ENCODE peak calls at places on chromosomes 11 and 22, in ten cellular contexts. D is IMR-90; Z is effector memory CD4-positive, alpha-beta T cell; X is hepatocyte; I is heart left ventricle; J is HL-60; U is heart right ventricle; R is mesendoderm; C is tibial nerve; O is AG04450. L is an unnamed sample.

GRCh38 chr11:74084796-74085541 is 76.1 kb upstream of the UCP3 start:
- DNase-seq in D (peak; percentile 52), Z (no peak), X (no peak), I (no peak), J (no peak), U (no peak), R (no peak), C (no peak), O (no peak), L (no peak)

GRCh38 chr11:1824221-1825038 is 10.4 kb upstream of the SYT8 start:
- DNase-seq in D (no peak), Z (no peak), X (no peak), I (no peak), J (no peak), U (no peak), R (no peak), C (no peak), O (no peak), L (no peak)

GRCh38 chr11:45079075-45079444 is 67.4 kb upstream of the PRDM11 start:
- DNase-seq in D (no peak), Z (no peak), X (no peak), I (no peak), J (peak; percentile 60), U (no peak), R (no peak), C (no peak), O (no peak), L (no peak)

GRCh38 chr11:32581556-32581955 is 2.1 kb upstream of the EIF3M start:
- DNase-seq in D (no peak), Z (no peak), X (no peak), I (no peak), J (no peak), U (no peak), R (no peak), C (no peak), O (no peak), L (no peak)

GRCh38 chr11:19966435-19966834 is 193.8 kb downstream of the DBX1 start:
- DNase-seq in D (no peak), Z (no peak), X (no peak), I (no peak), J (no peak), U (no peak), R (no peak), C (no peak), O (no peak), L (no peak)

GRCh38 chr11:121696177-121696863 is 243.6 kb upstream of the SORL1-AS1 start:
- DNase-seq in D (no peak), Z (no peak), X (no peak), I (peak; percentile 39), J (no peak), U (peak; percentile 11), R (peak; percentile 54), C (no peak), O (no peak), L (no peak)

GRCh38 chr11:44785856-44786606 is 59.3 kb downstream of the TSPAN18 start:
- DNase-seq in D (no peak), Z (no peak), X (no peak), I (no peak), J (no peak), U (no peak), R (peak; percentile 64), C (no peak), O (no peak), L (no peak)

GRCh38 chr11:68845351-68846002 is 3.8 kb upstream of the CPT1A start:
- DNase-seq in D (no peak), Z (no peak), X (peak; percentile 52), I (no peak), J (no peak), U (no peak), R (no peak), C (no peak), O (no peak), L (no peak)

GRCh38 chr11:65781152-65781961 is 581 bp upstream of the AP5B1 start:
- DNase-seq in D (no peak), Z (no peak), X (peak; percentile 59), I (no peak), J (no peak), U (no peak), R (peak; percentile 67), C (no peak), O (no peak), L (peak; percentile 81)

GRCh38 chr11:11979487-11980117 is 28.8 kb downstream of the DKK3 start:
- DNase-seq in D (peak; percentile 81), Z (no peak), X (peak; percentile 76), I (peak; percentile 56), J (no peak), U (no peak), R (peak; percentile 91), C (no peak), O (no peak), L (no peak)

GRCh38 chr11:11708256-11708655 is 86.5 kb upstream of the GALNT18 start:
- DNase-seq in D (no peak), Z (no peak), X (no peak), I (no peak), J (no peak), U (no peak), R (no peak), C (no peak), O (no peak), L (no peak)

GRCh38 chr22:41383085-41383484 is 1.3 kb downstream of the TEF start:
- DNase-seq in D (no peak), Z (no peak), X (no peak), I (no peak), J (no peak), U (no peak), R (no peak), C (no peak), O (no peak), L (no peak)
- H3K4me3 ChIP-seq in D (peak overlapping the region; percentile 64), Z (no peak overlapping the region), X (no peak overlapping the region), I (peak overlapping the region; percentile 87), J (no peak overlapping the region), U (peak overlapping the region; percentile 92), R (no peak overlapping the region), C (peak overlapping the region; percentile 95), O (peak overlapping the region; percentile 74), L (no peak overlapping the region)

GRCh38 chr11:102448869-102449224 is 3.7 kb downstream of the TMEM123 start:
- DNase-seq in D (no peak), Z (no peak), X (no peak), I (no peak), J (peak; percentile 77), U (no peak), R (no peak), C (no peak), O (no peak), L (no peak)

GRCh38 chr11:102449651-102450570 is 2.7 kb downstream of the TMEM123 start:
- DNase-seq in D (no peak), Z (no peak), X (no peak), I (no peak), J (no peak), U (no peak), R (no peak), C (no peak), O (no peak), L (no peak)

GRCh38 chr11:102447193-102447592 is 5.4 kb downstream of the TMEM123 start:
- DNase-seq in D (no peak), Z (no peak), X (no peak), I (no peak), J (peak; percentile 30), U (no peak), R (no peak), C (no peak), O (no peak), L (no peak)

GRCh38 chr11:102446606-102447005 is 6.0 kb downstream of the TMEM123 start:
- DNase-seq in D (peak; percentile 79), Z (no peak), X (no peak), I (no peak), J (no peak), U (no peak), R (peak; percentile 76), C (no peak), O (no peak), L (no peak)

DNA sequence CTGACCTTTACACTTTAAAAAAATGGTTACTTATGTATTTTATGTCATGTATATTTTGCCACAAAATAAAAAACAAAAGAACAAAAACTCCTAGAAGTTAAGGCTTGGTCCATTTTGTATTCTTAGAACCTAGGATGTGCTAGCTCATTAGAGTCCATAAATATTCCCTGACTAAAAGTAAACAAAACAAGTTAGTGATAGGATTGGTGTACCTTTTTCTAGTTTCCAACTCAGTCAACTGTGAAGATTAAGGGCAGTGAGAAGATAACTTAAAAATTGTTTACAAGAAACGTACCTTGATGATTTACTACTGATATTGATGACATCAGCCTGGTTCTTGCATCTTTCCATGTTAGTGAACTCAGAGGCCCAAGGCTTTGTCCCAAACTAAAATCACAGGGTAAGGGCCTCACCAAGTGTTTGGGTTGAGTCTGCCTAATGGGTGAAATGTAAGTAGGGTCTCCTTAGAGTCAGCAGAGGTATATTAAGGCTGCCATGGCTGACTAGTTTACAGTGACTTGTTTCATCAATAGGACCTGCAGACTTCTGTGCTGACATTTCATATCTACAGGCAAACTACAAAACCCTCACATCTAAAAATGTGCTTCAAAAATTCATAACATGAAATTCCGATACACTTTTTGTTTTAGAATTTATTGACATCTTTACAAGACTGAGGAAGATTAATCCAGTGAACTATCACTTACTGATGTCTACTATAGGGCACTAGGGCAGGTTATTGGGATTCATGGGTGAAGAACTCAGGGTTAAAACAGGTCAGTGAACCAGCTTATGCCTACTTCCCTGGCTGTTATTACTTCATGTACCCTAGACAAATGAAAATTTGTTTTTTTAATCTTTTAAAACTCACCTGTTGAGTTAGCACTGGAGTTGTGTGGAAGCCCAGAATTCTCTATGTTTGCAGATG is 4.4 kb downstream of the TMEM123 start:
- DNase-seq in D (no peak), Z (no peak), X (no peak), I (no peak), J (no peak), U (no peak), R (no peak), C (no peak), O (no peak), L (no peak)
- H3K27ac ChIP-seq in D (no peak overlapping the region), Z (peak overlapping the region; percentile 44), X (peak overlapping the region; percentile 30), I (no peak overlapping the region), J (peak overlapping the region; percentile 52), U (no peak overlapping the region), R (no peak overlapping the region), C (peak overlapping the region; percentile 5), O (no peak overlapping the region), L (no peak overlapping the region)

DNA sequence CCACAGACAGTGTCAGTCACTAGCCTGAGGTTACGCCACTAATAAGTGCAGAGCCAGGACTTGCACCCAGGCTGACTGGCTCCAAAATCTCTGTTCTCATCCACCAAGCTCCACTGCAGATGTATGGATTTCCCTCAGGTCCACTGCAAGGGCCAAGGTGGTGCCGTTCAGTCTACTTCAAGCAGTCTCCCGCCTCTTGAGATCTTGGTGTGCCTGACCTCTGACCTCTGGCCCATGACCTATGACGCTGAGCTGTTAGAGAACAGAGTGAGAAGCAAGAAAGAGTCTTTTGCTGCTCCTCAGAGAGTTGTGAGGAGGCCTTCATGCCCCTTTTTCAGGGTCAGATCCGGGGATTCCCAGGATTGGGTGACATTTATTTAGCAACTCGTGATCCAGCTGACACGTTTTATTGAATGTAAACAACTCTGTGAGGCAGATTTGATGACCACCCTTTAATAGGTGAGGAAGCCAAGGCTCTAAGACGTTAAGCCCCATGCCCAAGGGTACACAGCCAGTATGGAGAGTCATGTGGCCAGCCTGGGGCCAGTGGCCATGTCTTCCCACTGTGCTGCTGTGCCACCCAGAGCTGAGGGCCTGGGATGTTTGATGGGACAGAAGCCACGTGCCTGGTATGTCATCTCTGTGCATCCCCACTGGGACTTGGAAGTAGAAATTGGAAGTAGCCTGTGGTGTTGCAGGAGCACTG is 25.2 kb downstream of the DCPS start:
- DNase-seq in D (no peak), Z (no peak), X (no peak), I (no peak), J (no peak), U (no peak), R (no peak), C (no peak), O (no peak), L (no peak)
- H3K27me3 ChIP-seq in D (no peaks in the 10 kb centered on the region), Z (no peaks in the 10 kb centered on the region), X (no peaks in the 10 kb centered on the region), I (no peaks in the 10 kb centered on the region), J (no peaks in the 10 kb centered on the region), U (no peaks in the 10 kb centered on the region), R (no peaks in the 10 kb centered on the region), C (no peaks in the 10 kb centered on the region), O (no peaks in the 10 kb centered on the region), L (no peaks in the 10 kb centered on the region)

GRCh38 chr22:26689553-26690301 is 32.3 kb downstream of the MIAT start:
- DNase-seq in D (no peak), Z (no peak), X (no peak), I (no peak), J (no peak), U (no peak), R (no peak), C (no peak), O (no peak), L (no peak)
- H3K4me3 ChIP-seq in D (no peak overlapping the region), Z (no peak overlapping the region), X (no peak overlapping the region), I (no peak overlapping the region), J (no peak overlapping the region), U (no peak overlapping the region), R (no peak overlapping the region), C (no peak overlapping the region), O (no peak overlapping the region), L (no peak overlapping the region)

L was measured in pancreas.